ENCODE peak calls at places on chromosomes 13 and 19, in eight cellular contexts. Q, M, T, G, V, L, Y and Z are unnamed samples.

GRCh38 chr13:51453308-51453958 is 597 bp upstream of the INTS6 start:
- DNase-seq in Q (no peak), M (peak; percentile 94), T (no peak), G (peak; percentile 76), V (peak; percentile 85), L (peak; percentile 87), Y (peak; percentile 88), Z (peak; percentile 94)

GRCh38 chr19:33902802-33903488 is 106.3 kb downstream of the KCTD15 start:
- DNase-seq in Q (no peak), M (no peak), T (no peak), G (no peak), V (no peak), L (peak; percentile 35), Y (no peak), Z (no peak)

GRCh38 chr19:13463296-13463695 is 43.0 kb downstream of the CACNA1A start:
- DNase-seq in Q (peak; percentile 62), M (no peak), T (no peak), G (no peak), V (peak; percentile 2), L (no peak), Y (no peak), Z (no peak)

GRCh38 chr19:16293133-16294085 is 31.2 kb upstream of the KLF2 start:
- DNase-seq in Q (no peak), M (peak; percentile 88), T (peak; percentile 52), G (no peak), V (peak; percentile 61), L (peak; percentile 68), Y (peak; percentile 66), Z (peak; percentile 68)

GRCh38 chr19:926595-927043 is 784 bp downstream of the ARID3A start:
- DNase-seq in Q (no peak), M (peak; percentile 89), T (peak; percentile 64), G (no peak), V (no peak), L (peak; percentile 70), Y (peak; percentile 77), Z (peak; percentile 85)

GRCh38 chr19:27966390-27966816 is 1246.5 kb downstream of the UQCRFS1 start:
- DNase-seq in Q (no peak), M (no peak), T (no peak), G (no peak), V (no peak), L (no peak), Y (no peak), Z (no peak)

GRCh38 chr13:76637651-76638111 is 248.5 kb downstream of the KCTD12 start:
- DNase-seq in Q (no peak), M (no peak), T (no peak), G (no peak), V (no peak), L (no peak), Y (no peak), Z (no peak)

GRCh38 chr13:49791214-49791752 is 1.2 kb downstream of the KPNA3 start:
- DNase-seq in Q (no peak), M (no peak), T (peak; percentile 54), G (no peak), V (peak; percentile 9), L (peak; percentile 58), Y (peak; percentile 26), Z (no peak)

GRCh38 chr13:110387451-110388140 is 80.5 kb downstream of the COL4A2 start:
- DNase-seq in Q (no peak), M (no peak), T (no peak), G (no peak), V (no peak), L (no peak), Y (peak; percentile 36), Z (no peak)

GRCh38 chr13:44967656-44968451 is 21.4 kb downstream of the NUFIP1 start:
- DNase-seq in Q (no peak), M (no peak), T (no peak), G (no peak), V (no peak), L (no peak), Y (no peak), Z (no peak)

GRCh38 chr19:1855040-1855827 is 7.0 kb upstream of the REXO1 start:
- DNase-seq in Q (peak; percentile 77), M (peak; percentile 97), T (peak; percentile 95), G (peak; percentile 76), V (peak; percentile 80), L (peak; percentile 95), Y (peak; percentile 96), Z (peak; percentile 94)

GRCh38 chr13:44618326-44618725 is 42.2 kb upstream of the TSC22D1 start:
- DNase-seq in Q (no peak), M (no peak), T (no peak), G (no peak), V (no peak), L (no peak), Y (no peak), Z (no peak)

GRCh38 chr13:108213946-108214345 is 1.4 kb downstream of the LIG4 start:
- DNase-seq in Q (no peak), M (no peak), T (no peak), G (no peak), V (no peak), L (no peak), Y (no peak), Z (no peak)

GRCh38 chr13:108220042-108220441 is 1.9 kb downstream of the ABHD13 start:
- DNase-seq in Q (no peak), M (no peak), T (peak; percentile 68), G (no peak), V (no peak), L (peak; percentile 74), Y (peak; percentile 58), Z (no peak)

GRCh38 chr13:108214511-108215383 is 589 bp downstream of the LIG4 start:
- DNase-seq in Q (no peak), M (peak; percentile 72), T (peak; percentile 32), G (no peak), V (no peak), L (peak; percentile 19), Y (no peak), Z (peak; percentile 66)

GRCh38 chr13:108215428-108215827 is at the start of gene LIG4:
- DNase-seq in Q (peak; percentile 89), M (peak; percentile 97), T (peak; percentile 95), G (peak; percentile 90), V (peak; percentile 81), L (peak; percentile 89), Y (peak; percentile 93), Z (peak; percentile 97)

GRCh38 chr13:108218044-108218974 is at the start of gene ABHD13:
- DNase-seq in Q (peak; percentile 89), M (peak; percentile 97), T (peak; percentile 87), G (peak; percentile 88), V (peak; percentile 90), L (peak; percentile 90), Y (peak; percentile 92), Z (peak; percentile 96)
- H3K4me1 ChIP-seq in Q (peaks cover 6% of the 10 kb centered on the region), M (peaks cover 14% of the 10 kb centered on the region), T (peaks cover 40% of the 10 kb centered on the region), G (peaks cover 41% of the 10 kb centered on the region), V (peaks cover 31% of the 10 kb centered on the region), L (peaks cover 10% of the 10 kb centered on the region), Y (peaks cover 11% of the 10 kb centered on the region), Z (peaks cover 48% of the 10 kb centered on the region)

GRCh38 chr13:114128348-114128623 is 4.1 kb downstream of the RASA3 start:
- DNase-seq in Q (no peak), M (peak; percentile 68), T (no peak), G (no peak), V (no peak), L (no peak), Y (no peak), Z (no peak)
- H3K4me1 ChIP-seq in Q (peaks cover 30% of the 10 kb centered on the region), M (peaks cover 44% of the 10 kb centered on the region), T (peaks cover 39% of the 10 kb centered on the region), G (peaks cover 71% of the 10 kb centered on the region), V (peaks cover 16% of the 10 kb centered on the region), L (peaks cover 4% of the 10 kb centered on the region), Y (peaks cover 20% of the 10 kb centered on the region), Z (peaks cover 58% of the 10 kb centered on the region)

DNA sequence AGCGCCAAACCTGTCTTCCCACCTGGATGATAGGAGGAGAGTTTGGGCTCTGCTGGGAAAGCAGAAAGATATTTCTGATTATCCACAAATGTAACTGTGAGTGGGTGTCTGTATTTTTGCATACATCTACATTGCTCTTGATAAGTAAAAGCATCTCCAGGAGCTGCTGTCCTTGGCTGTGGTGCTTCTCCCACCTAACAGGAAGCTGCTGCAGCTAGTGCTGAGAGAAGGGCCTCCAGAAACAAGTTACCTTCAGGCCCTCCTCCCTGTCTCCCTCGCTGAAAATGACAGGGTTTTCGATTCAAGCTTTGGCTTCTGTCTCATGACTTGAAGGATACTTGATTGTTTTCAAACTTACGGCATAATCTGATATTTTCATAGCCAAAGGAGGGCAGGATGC is 90.1 kb downstream of the FOXO1 start:
- DNase-seq in Q (no peak), M (no peak), T (no peak), G (no peak), V (no peak), L (no peak), Y (no peak), Z (no peak)
- H3K4me1 ChIP-seq in Q (no peaks in the 10 kb centered on the region), M (peaks cover 28% of the 10 kb centered on the region), T (peaks cover 39% of the 10 kb centered on the region), G (peaks cover 98% of the 10 kb centered on the region), V (no peaks in the 10 kb centered on the region), L (no peaks in the 10 kb centered on the region), Y (peaks cover 11% of the 10 kb centered on the region), Z (peaks cover 46% of the 10 kb centered on the region)

GRCh38 chr19:4714016-4714415 is 9.6 kb downstream of the DPP9 start:
- DNase-seq in Q (no peak), M (no peak), T (no peak), G (no peak), V (no peak), L (no peak), Y (no peak), Z (no peak)
- H3K4me1 ChIP-seq in Q (no peaks in the 10 kb centered on the region), M (peaks cover 3% of the 10 kb centered on the region), T (peaks cover 9% of the 10 kb centered on the region), G (no peaks in the 10 kb centered on the region), V (peaks cover 20% of the 10 kb centered on the region), L (no peaks in the 10 kb centered on the region), Y (no peaks in the 10 kb centered on the region), Z (peaks cover 55% of the 10 kb centered on the region)